ENCODE peak calls at places on chromosomes 7 and 10, in four cellular contexts. L is neural crest cell, J is breast epithelium, H is Panc1. Q is an unnamed sample.

GRCh38 chr7:47943676-47944474 is 4.4 kb downstream of the PKD1L1 start:
- DNase-seq in J (no peak), L (no peak), H (no peak), Q (no peak)

GRCh38 chr10:17428616-17429097 is 25.7 kb downstream of the ST8SIA6 start:
- DNase-seq in J (no peak), L (no peak), H (no peak), Q (no peak)

GRCh38 chr10:113504423-113504822 is 48.4 kb upstream of the HABP2 start:
- DNase-seq in L (no peak), J (no peak), H (no peak), Q (no peak)

GRCh38 chr7:40836218-40836617 is 701.4 kb downstream of the SUGCT start:
- DNase-seq in L (no peak), J (no peak), H (no peak), Q (no peak)

GRCh38 chr7:137992738-137993394 is 9.0 kb downstream of the CREB3L2 start:
- DNase-seq in H (no peak), J (peak), L (no peak), Q (peak)

GRCh38 chr7:105978035-105978434 is 15.0 kb downstream of the CDHR3 start:
- DNase-seq in J (no peak), L (no peak), H (no peak), Q (no peak)

GRCh38 chr10:30818010-30818660 is 188.6 kb upstream of the LYZL2 start:
- DNase-seq in H (no peak), L (no peak), J (no peak), Q (peak)

GRCh38 chr7:156063241-156063810 is 251.1 kb upstream of the SHH start:
- DNase-seq in H (no peak), J (no peak), L (no peak), Q (no peak)

GRCh38 chr10:49519717-49520116 is 19.2 kb downstream of the ERCC6 start:
- DNase-seq in J (no peak), H (no peak), L (no peak), Q (no peak)

GRCh38 chr10:74206727-74207126 is 55.7 kb downstream of the ADK start:
- DNase-seq in J (peak), L (no peak), H (no peak), Q (no peak)

GRCh38 chr10:72509951-72510350 is 115.9 kb downstream of the MICU1 start:
- DNase-seq in L (no peak), J (no peak), H (no peak), Q (no peak)

GRCh38 chr7:133815677-133816210 is 311.4 kb upstream of the LRGUK start:
- DNase-seq in H (no peak), J (no peak), L (no peak), Q (peak)

GRCh38 chr7:68434857-68435256 is 1163.4 kb upstream of the AUTS2 start:
- DNase-seq in H (no peak), L (no peak), J (no peak), Q (no peak)

GRCh38 chr10:73039635-73040034 is 57.0 kb downstream of the P4HA1 start:
- DNase-seq in H (no peak), L (no peak), J (no peak), Q (peak)

GRCh38 chr10:83078160-83078559 is 1061.1 kb upstream of the GHITM start:
- DNase-seq in L (no peak), H (no peak), J (no peak), Q (peak)

GRCh38 chr10:123581656-123582055 is 84.5 kb upstream of the GPR26 start:
- DNase-seq in L (no peak), J (no peak), H (no peak), Q (no peak)

GRCh38 chr10:76311752-76312699 is 880.6 kb downstream of the LRMDA start:
- DNase-seq in H (no peak), J (no peak), L (no peak), Q (no peak)

GRCh38 chr10:112286837-112287818 is 3.9 kb downstream of the TECTB start:
- DNase-seq in L (no peak), H (no peak), J (no peak), Q (no peak)

GRCh38 chr10:102869290-102870198 is at the start of gene AS3MT:
- DNase-seq in J (no peak), H (no peak), L (peak), Q (no peak)

GRCh38 chr7:304574-305409 is 14.8 kb downstream of the FOXL3 start:
- DNase-seq in J (no peak), L (no peak), H (no peak), Q (no peak)

DNA sequence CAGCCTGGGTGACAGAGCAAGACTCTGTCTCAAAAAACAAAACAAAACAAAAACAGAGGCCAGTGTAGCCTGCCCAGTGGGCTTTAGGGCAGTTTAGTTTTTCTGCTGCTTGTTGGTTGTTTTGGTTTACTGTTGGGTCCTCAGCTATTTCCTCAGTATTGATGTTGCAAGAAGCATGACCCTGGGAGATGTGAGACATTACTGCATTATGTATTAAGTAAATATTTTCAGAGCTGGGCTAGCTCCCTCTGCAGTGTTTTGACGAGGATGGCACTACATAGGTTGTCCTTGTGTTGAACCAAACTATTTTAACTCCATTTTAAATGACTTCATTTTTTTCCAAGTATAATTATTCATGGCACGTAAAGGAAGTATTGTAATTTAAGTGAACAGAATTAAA is 4.8 kb downstream of the AKAP9 start:
- DNase-seq in H (peak), J (no peak), L (no peak), Q (no peak)
- TF ChIP-seq CTCF in H (no peak), J (peak), L (no peak), Q (no peak)

GRCh38 chr7:131945948-131946525 is 389.6 kb upstream of the PODXL start:
- DNase-seq in L (no peak), J (no peak), H (no peak), Q (no peak)
- TF ChIP-seq CTCF in L (no peak), J (no peak), H (no peak), Q (no peak)

GRCh38 chr10:88114368-88114767 is 250.9 kb downstream of the PTEN start:
- DNase-seq in H (peak), J (no peak), L (no peak), Q (no peak)
- TF ChIP-seq CTCF in H (peak), J (no peak), L (peak), Q (peak)

GRCh38 chr10:24952701-24953349 is 419 bp upstream of the PRTFDC1 start:
- DNase-seq in H (no peak), J (peak), L (peak), Q (peak)
- TF ChIP-seq CTCF in H (peak), J (no peak), L (peak), Q (no peak)

GRCh38 chr10:99435986-99436633 is 5.7 kb upstream of the GOT1 start:
- DNase-seq in L (no peak), H (peak), J (no peak), Q (no peak)

GRCh38 chr10:99431190-99431549 is 746 bp upstream of the GOT1 start:
- DNase-seq in L (no peak), J (peak), H (no peak), Q (peak)

GRCh38 chr10:99432881-99433280 is 2.5 kb upstream of the GOT1 start:
- DNase-seq in H (no peak), J (no peak), L (no peak), Q (no peak)

GRCh38 chr10:99432047-99432446 is 1.6 kb upstream of the GOT1 start:
- DNase-seq in H (no peak), J (no peak), L (no peak), Q (no peak)

GRCh38 chr10:99433378-99434020 is 3.1 kb upstream of the GOT1 start:
- DNase-seq in H (no peak), J (no peak), L (no peak), Q (no peak)
- TF ChIP-seq CTCF in H (peak), J (no peak), L (no peak), Q (no peak)

GRCh38 chr10:87053121-87053520 is 33.0 kb downstream of the FAM25A start:
- DNase-seq in H (no peak), J (peak), L (no peak), Q (no peak)

GRCh38 chr10:87059401-87059800 is 35.2 kb downstream of the GLUD1 start:
- DNase-seq in H (no peak), L (no peak), J (no peak), Q (no peak)

GRCh38 chr10:87053577-87054181 is 33.6 kb downstream of the FAM25A start:
- DNase-seq in H (no peak), L (no peak), J (no peak), Q (no peak)

GRCh38 chr10:87058171-87058570 is 36.5 kb downstream of the GLUD1 start:
- DNase-seq in H (no peak), J (no peak), L (no peak), Q (no peak)

DNA sequence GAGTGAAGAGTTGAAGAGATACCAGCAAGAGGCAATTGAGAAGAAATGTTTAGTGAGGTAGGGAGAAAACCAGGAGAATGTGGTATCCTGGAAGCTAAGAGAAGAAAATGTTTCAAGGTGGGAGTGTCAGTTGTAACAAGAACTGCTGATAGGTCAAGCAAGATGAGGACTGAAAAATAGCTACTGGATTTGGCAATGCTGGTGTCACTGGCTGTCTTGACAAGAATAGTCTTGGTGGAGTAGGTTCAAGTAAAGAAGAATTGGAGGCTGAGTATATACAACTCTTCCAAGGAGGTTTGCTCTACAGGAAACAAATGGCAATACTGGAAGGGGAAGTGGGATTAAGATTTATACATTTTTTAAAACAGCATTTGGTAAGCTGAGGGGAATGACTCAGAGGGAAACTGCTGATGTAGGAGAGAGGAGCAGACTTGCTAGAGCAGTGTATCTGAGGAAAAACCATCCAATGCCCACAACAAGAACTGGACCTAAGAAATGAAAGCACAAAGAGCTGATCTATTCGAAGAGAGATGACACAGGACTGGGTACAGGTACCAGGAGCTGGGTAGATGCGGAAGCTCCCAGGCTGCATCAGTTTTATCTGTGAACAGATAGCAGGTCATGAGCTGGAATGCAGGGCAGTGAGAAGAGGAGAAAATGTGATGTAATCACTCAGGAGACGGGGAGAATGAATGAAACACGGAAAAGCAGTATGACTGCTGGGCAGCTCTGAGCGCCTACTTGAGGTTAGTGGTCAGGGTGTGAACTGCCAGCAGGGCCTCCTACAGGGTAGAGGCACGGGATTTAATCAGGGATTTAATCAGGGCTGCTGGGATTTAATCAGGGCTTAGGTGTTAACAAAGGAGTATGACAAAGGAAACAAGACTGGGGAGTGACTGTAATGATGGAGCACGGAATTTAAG is 34.5 kb downstream of the FAM25A start:
- DNase-seq in L (no peak), H (no peak), J (no peak), Q (peak)
- TF ChIP-seq CTCF in L (peak), H (no peak), J (no peak), Q (peak)

GRCh38 chr10:43684198-43684559 is 35.5 kb upstream of the ZNF32 start:
- DNase-seq in J (no peak), L (no peak), H (no peak), Q (no peak)

GRCh38 chr10:43681721-43682120 is 33.0 kb upstream of the ZNF32 start:
- DNase-seq in H (no peak), J (no peak), L (no peak), Q (no peak)

GRCh38 chr10:43683451-43684197 is 34.9 kb upstream of the ZNF32 start:
- DNase-seq in L (peak), H (no peak), J (no peak), Q (peak)

GRCh38 chr10:43681226-43681625 is 32.5 kb upstream of the ZNF32 start:
- DNase-seq in H (no peak), L (no peak), J (no peak), Q (no peak)

DNA sequence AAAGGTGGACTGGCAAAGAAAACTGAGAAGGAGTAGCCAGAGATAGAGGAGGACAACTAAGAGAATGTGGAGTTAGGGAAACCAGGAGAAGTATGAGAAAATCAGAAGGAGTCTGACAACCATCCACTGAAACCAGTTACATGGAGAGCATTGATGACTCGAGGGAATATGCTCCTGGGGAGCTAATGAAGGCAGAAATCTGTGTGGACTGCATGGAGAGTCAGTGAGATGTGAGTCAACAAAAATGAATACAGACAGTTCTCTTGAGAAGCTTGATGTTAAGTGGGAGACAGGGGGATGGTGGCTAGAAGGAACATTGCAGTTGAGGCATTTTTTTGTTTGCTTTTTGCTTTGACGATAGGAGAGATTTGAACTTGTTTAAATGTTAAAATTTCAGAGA is 34.3 kb upstream of the ZNF32 start:
- DNase-seq in J (no peak), H (no peak), L (no peak), Q (peak)
- TF ChIP-seq CTCF in J (no peak), H (no peak), L (no peak), Q (no peak)

GRCh38 chr10:52740913-52741675 is 31.5 kb downstream of the MBL2 start:
- DNase-seq in L (peak), H (peak), J (no peak), Q (no peak)
- TF ChIP-seq CTCF in L (peak), H (peak), J (peak), Q (peak)

GRCh38 chr7:99784007-99784406 is at the start of gene CYP3A4:
- DNase-seq in H (no peak), J (no peak), L (no peak), Q (no peak)

GRCh38 chr7:99779949-99780348 is 4.0 kb downstream of the CYP3A4 start:
- DNase-seq in L (no peak), J (no peak), H (no peak), Q (no peak)

GRCh38 chr7:99778880-99779279 is 5.1 kb downstream of the CYP3A4 start:
- DNase-seq in J (no peak), H (no peak), L (no peak), Q (no peak)

GRCh38 chr7:99780588-99780987 is 3.4 kb downstream of the CYP3A4 start:
- DNase-seq in L (no peak), H (no peak), J (no peak), Q (no peak)

GRCh38 chr7:99782012-99782953 is 1.7 kb downstream of the CYP3A4 start:
- DNase-seq in H (no peak), L (no peak), J (no peak), Q (no peak)
- TF ChIP-seq CTCF in H (no peak), L (no peak), J (no peak), Q (no peak)

GRCh38 chr10:86632009-86632800 is 22.1 kb upstream of the OPN4 start:
- DNase-seq in H (no peak), L (peak), J (no peak), Q (no peak)
- TF ChIP-seq CTCF in H (peak), L (peak), J (no peak), Q (no peak)

Q was measured in astrocyte.